ENCODE peak calls at places on chromosome 3, in seven cellular contexts. One of them, this sample, is unnamed.

GRCh38 chr3:125035217-125035616 is 20.6 kb downstream of the HEG1 start:
- DNase-seq in RPMI8226: no peak
- DNase-seq in non-pigmented ciliary epithelial cell: no peak
- DNase-seq in GM12892: no peak
- DNase-seq in CD8-positive, alpha-beta memory T cell: no peak
- DNase-seq in stimulated activated CD4-positive, alpha-beta T cell treated with anti-CD3 and anti-CD28 coated beads, Interleukin-1b, Interleukin-23, amount 100 ng/mL, for 1 hour: no peak
- DNase-seq in glutamatergic neuron: no peak
- DNase-seq in this sample: no peak

GRCh38 chr3:32082727-32083126 is 23.7 kb upstream of the GPD1L start:
- DNase-seq in GM12892: no peak
- DNase-seq in CD8-positive, alpha-beta memory T cell: no peak
- DNase-seq in RPMI8226: peak
- DNase-seq in non-pigmented ciliary epithelial cell: no peak
- DNase-seq in glutamatergic neuron: no peak
- DNase-seq in stimulated activated CD4-positive, alpha-beta T cell treated with anti-CD3 and anti-CD28 coated beads, Interleukin-1b, Interleukin-23, amount 100 ng/mL, for 1 hour: no peak
- DNase-seq in this sample: peak

GRCh38 chr3:71917540-71917939 is 132.6 kb upstream of the PROK2 start:
- DNase-seq in GM12892: no peak
- DNase-seq in RPMI8226: no peak
- DNase-seq in non-pigmented ciliary epithelial cell: no peak
- DNase-seq in CD8-positive, alpha-beta memory T cell: no peak
- DNase-seq in glutamatergic neuron: no peak
- DNase-seq in stimulated activated CD4-positive, alpha-beta T cell treated with anti-CD3 and anti-CD28 coated beads, Interleukin-1b, Interleukin-23, amount 100 ng/mL, for 1 hour: no peak
- DNase-seq in this sample: no peak

GRCh38 chr3:129434140-129434539 is 5.6 kb downstream of the MBD4 start:
- DNase-seq in GM12892: no peak
- DNase-seq in RPMI8226: no peak
- DNase-seq in CD8-positive, alpha-beta memory T cell: no peak
- DNase-seq in non-pigmented ciliary epithelial cell: no peak
- DNase-seq in glutamatergic neuron: no peak
- DNase-seq in stimulated activated CD4-positive, alpha-beta T cell treated with anti-CD3 and anti-CD28 coated beads, Interleukin-1b, Interleukin-23, amount 100 ng/mL, for 1 hour: no peak
- DNase-seq in this sample: no peak

GRCh38 chr3:192918275-192918588 is 576 bp upstream of the MB21D2 start:
- DNase-seq in RPMI8226: no peak
- DNase-seq in GM12892: no peak
- DNase-seq in glutamatergic neuron: no peak
- DNase-seq in stimulated activated CD4-positive, alpha-beta T cell treated with anti-CD3 and anti-CD28 coated beads, Interleukin-1b, Interleukin-23, amount 100 ng/mL, for 1 hour: no peak
- DNase-seq in non-pigmented ciliary epithelial cell: no peak
- DNase-seq in CD8-positive, alpha-beta memory T cell: no peak
- DNase-seq in this sample: no peak

GRCh38 chr3:141303481-141304223 is 64.7 kb upstream of the ZBTB38 start:
- DNase-seq in CD8-positive, alpha-beta memory T cell: peak
- DNase-seq in RPMI8226: peak
- DNase-seq in glutamatergic neuron: no peak
- DNase-seq in non-pigmented ciliary epithelial cell: no peak
- DNase-seq in GM12892: no peak
- DNase-seq in stimulated activated CD4-positive, alpha-beta T cell treated with anti-CD3 and anti-CD28 coated beads, Interleukin-1b, Interleukin-23, amount 100 ng/mL, for 1 hour: peak
- DNase-seq in this sample: peak

GRCh38 chr3:156664285-156665178 is 9.9 kb upstream of the TIPARP start:
- DNase-seq in glutamatergic neuron: no peak
- DNase-seq in stimulated activated CD4-positive, alpha-beta T cell treated with anti-CD3 and anti-CD28 coated beads, Interleukin-1b, Interleukin-23, amount 100 ng/mL, for 1 hour: no peak
- DNase-seq in RPMI8226: peak
- DNase-seq in GM12892: no peak
- DNase-seq in CD8-positive, alpha-beta memory T cell: no peak
- DNase-seq in non-pigmented ciliary epithelial cell: no peak
- DNase-seq in this sample: no peak

GRCh38 chr3:33915796-33916589 is 117.6 kb downstream of the PDCD6IP start:
- DNase-seq in CD8-positive, alpha-beta memory T cell: peak
- DNase-seq in RPMI8226: peak
- DNase-seq in glutamatergic neuron: no peak
- DNase-seq in GM12892: no peak
- DNase-seq in non-pigmented ciliary epithelial cell: no peak
- DNase-seq in stimulated activated CD4-positive, alpha-beta T cell treated with anti-CD3 and anti-CD28 coated beads, Interleukin-1b, Interleukin-23, amount 100 ng/mL, for 1 hour: no peak
- DNase-seq in this sample: peak

GRCh38 chr3:52225452-52226228 is at the start of gene TLR9:
- DNase-seq in CD8-positive, alpha-beta memory T cell: no peak
- DNase-seq in RPMI8226: peak
- DNase-seq in GM12892: peak
- DNase-seq in stimulated activated CD4-positive, alpha-beta T cell treated with anti-CD3 and anti-CD28 coated beads, Interleukin-1b, Interleukin-23, amount 100 ng/mL, for 1 hour: no peak
- DNase-seq in non-pigmented ciliary epithelial cell: no peak
- DNase-seq in glutamatergic neuron: no peak
- DNase-seq in this sample: no peak

GRCh38 chr3:73036694-73037368 is 24.6 kb upstream of the EBLN2 start:
- DNase-seq in stimulated activated CD4-positive, alpha-beta T cell treated with anti-CD3 and anti-CD28 coated beads, Interleukin-1b, Interleukin-23, amount 100 ng/mL, for 1 hour: no peak
- DNase-seq in CD8-positive, alpha-beta memory T cell: no peak
- DNase-seq in glutamatergic neuron: no peak
- DNase-seq in non-pigmented ciliary epithelial cell: no peak
- DNase-seq in RPMI8226: no peak
- DNase-seq in GM12892: no peak
- DNase-seq in this sample: no peak

This sample was measured in body of pancreas.